ENCODE peak calls at places on chromosomes 2 and 18, in five cellular contexts. One of them, this sample, is unnamed.

GRCh38 chr2:213157242-213157641 is 5.8 kb upstream of the IKZF2 start:
- DNase-seq in endothelial cell: no peak
- DNase-seq in astrocyte of the spinal cord: no peak
- DNase-seq in tibial artery: no peak
- DNase-seq in astrocyte: no peak
- DNase-seq in this sample: no peak

GRCh38 chr2:74618410-74619083 is 29.6 kb downstream of the M1AP start:
- DNase-seq in tibial artery: no peak
- DNase-seq in endothelial cell: no peak
- DNase-seq in astrocyte: no peak
- DNase-seq in astrocyte of the spinal cord: no peak
- DNase-seq in this sample: no peak

GRCh38 chr2:3971313-3972192 is 268.2 kb downstream of the DCDC2C start:
- DNase-seq in astrocyte of the spinal cord: no peak
- DNase-seq in endothelial cell: no peak
- DNase-seq in astrocyte: no peak
- DNase-seq in tibial artery: no peak
- DNase-seq in this sample: no peak

GRCh38 chr2:229591611-229592010 is 122.7 kb downstream of the DNER start:
- DNase-seq in endothelial cell: no peak
- DNase-seq in astrocyte of the spinal cord: no peak
- DNase-seq in tibial artery: no peak
- DNase-seq in astrocyte: no peak
- DNase-seq in this sample: no peak

GRCh38 chr2:64692401-64692800 is 38.7 kb upstream of the SERTAD2 start:
- DNase-seq in astrocyte: peak; percentile 93
- DNase-seq in tibial artery: no peak
- DNase-seq in astrocyte of the spinal cord: peak; percentile 60
- DNase-seq in endothelial cell: no peak
- DNase-seq in this sample: peak; percentile 24

GRCh38 chr2:164737612-164738081 is 104.0 kb downstream of the COBLL1 start:
- DNase-seq in endothelial cell: peak; percentile 53
- DNase-seq in astrocyte of the spinal cord: peak; percentile 65
- DNase-seq in tibial artery: peak; percentile 54
- DNase-seq in astrocyte: peak; percentile 24
- DNase-seq in this sample: peak; percentile 64

GRCh38 chr2:124269348-124269747 is 244.3 kb downstream of the CNTNAP5 start:
- DNase-seq in astrocyte: no peak
- DNase-seq in endothelial cell: no peak
- DNase-seq in astrocyte of the spinal cord: no peak
- DNase-seq in tibial artery: no peak
- DNase-seq in this sample: no peak

GRCh38 chr2:236168110-236169067 is at the start of gene GBX2:
- DNase-seq in astrocyte of the spinal cord: peak; percentile 72
- DNase-seq in astrocyte: peak; percentile 42
- DNase-seq in endothelial cell: peak; percentile 77
- DNase-seq in tibial artery: no peak
- DNase-seq in this sample: peak; percentile 48

GRCh38 chr2:177597759-177598158 is 205.2 kb downstream of the AGPS start:
- DNase-seq in astrocyte: no peak
- DNase-seq in astrocyte of the spinal cord: no peak
- DNase-seq in tibial artery: no peak
- DNase-seq in endothelial cell: no peak
- DNase-seq in this sample: no peak

GRCh38 chr2:175062787-175063585 is 57.8 kb upstream of the CHN1 start:
- DNase-seq in astrocyte: no peak
- DNase-seq in tibial artery: no peak
- DNase-seq in astrocyte of the spinal cord: no peak
- DNase-seq in endothelial cell: no peak
- DNase-seq in this sample: no peak

GRCh38 chr2:39431592-39432316 is 5.3 kb downstream of the MAP4K3 start:
- DNase-seq in astrocyte of the spinal cord: no peak
- DNase-seq in endothelial cell: no peak
- DNase-seq in astrocyte: no peak
- DNase-seq in tibial artery: no peak
- DNase-seq in this sample: peak; percentile 54

GRCh38 chr2:120318626-120319025 is 27.3 kb upstream of the INHBB start:
- DNase-seq in astrocyte: no peak
- DNase-seq in astrocyte of the spinal cord: no peak
- DNase-seq in endothelial cell: no peak
- DNase-seq in tibial artery: peak; percentile 46
- DNase-seq in this sample: no peak

GRCh38 chr2:166017208-166017607 is 63.6 kb upstream of the TTC21B start:
- DNase-seq in endothelial cell: no peak
- DNase-seq in astrocyte: no peak
- DNase-seq in tibial artery: no peak
- DNase-seq in astrocyte of the spinal cord: no peak
- DNase-seq in this sample: no peak

GRCh38 chr18:74373428-74373827 is 57.8 kb downstream of the C18orf63 start:
- DNase-seq in endothelial cell: no peak
- DNase-seq in astrocyte: no peak
- DNase-seq in tibial artery: no peak
- DNase-seq in astrocyte of the spinal cord: no peak
- DNase-seq in this sample: no peak

GRCh38 chr2:43174368-43175186 is 51.8 kb downstream of the ZFP36L2 start:
- DNase-seq in astrocyte: no peak
- DNase-seq in tibial artery: peak; percentile 42
- DNase-seq in endothelial cell: no peak
- DNase-seq in astrocyte of the spinal cord: no peak
- DNase-seq in this sample: no peak

GRCh38 chr2:235747868-235748144 is 254.0 kb downstream of the AGAP1 start:
- DNase-seq in endothelial cell: no peak
- DNase-seq in tibial artery: no peak
- DNase-seq in astrocyte of the spinal cord: no peak
- DNase-seq in astrocyte: no peak
- DNase-seq in this sample: peak; percentile 64

GRCh38 chr2:9484533-9484932 is 10.2 kb downstream of the IAH1 start:
- DNase-seq in endothelial cell: no peak
- DNase-seq in astrocyte of the spinal cord: peak; percentile 51
- DNase-seq in astrocyte: peak; percentile 53
- DNase-seq in tibial artery: no peak
- DNase-seq in this sample: peak; percentile 42

GRCh38 chr2:85445316-85446295 is 27.1 kb downstream of the SH2D6 start:
- DNase-seq in astrocyte: peak; percentile 44
- DNase-seq in astrocyte of the spinal cord: peak; percentile 72
- DNase-seq in tibial artery: no peak
- DNase-seq in endothelial cell: no peak
- DNase-seq in this sample: peak; percentile 91

GRCh38 chr2:157898591-157898996 is 22.5 kb upstream of the ACVR1 start:
- DNase-seq in astrocyte: peak; percentile 95
- DNase-seq in astrocyte of the spinal cord: peak; percentile 90
- DNase-seq in tibial artery: no peak
- DNase-seq in endothelial cell: no peak
- DNase-seq in this sample: peak; percentile 76

GRCh38 chr18:12946549-12947354 is 1.1 kb upstream of the SEH1L start:
- DNase-seq in astrocyte: peak; percentile 88
- DNase-seq in endothelial cell: peak; percentile 66
- DNase-seq in astrocyte of the spinal cord: peak; percentile 70
- DNase-seq in tibial artery: no peak
- DNase-seq in this sample: peak; percentile 98

GRCh38 chr2:201546576-201546975 is 95.0 kb downstream of the STRADB start:
- DNase-seq in astrocyte of the spinal cord: peak; percentile 20
- DNase-seq in astrocyte: no peak
- DNase-seq in tibial artery: no peak
- DNase-seq in endothelial cell: no peak
- DNase-seq in this sample: peak; percentile 62

GRCh38 chr18:58572680-58573079 is 56.2 kb downstream of the ALPK2 start:
- DNase-seq in tibial artery: no peak
- DNase-seq in endothelial cell: no peak
- DNase-seq in astrocyte of the spinal cord: no peak
- DNase-seq in astrocyte: no peak
- DNase-seq in this sample: no peak

GRCh38 chr18:48191494-48191893 is 217.7 kb downstream of the ZBTB7C start:
- DNase-seq in endothelial cell: no peak
- DNase-seq in tibial artery: no peak
- DNase-seq in astrocyte of the spinal cord: no peak
- DNase-seq in astrocyte: no peak
- DNase-seq in this sample: no peak

GRCh38 chr18:45384137-45384998 is 230.9 kb upstream of the SLC14A2 start:
- DNase-seq in endothelial cell: peak; percentile 66
- DNase-seq in tibial artery: peak; percentile 35
- DNase-seq in astrocyte of the spinal cord: peak; percentile 57
- DNase-seq in astrocyte: peak; percentile 25
- DNase-seq in this sample: peak; percentile 35

GRCh38 chr18:45383228-45383627 is 232.0 kb upstream of the SLC14A2 start:
- DNase-seq in astrocyte: no peak
- DNase-seq in tibial artery: no peak
- DNase-seq in endothelial cell: no peak
- DNase-seq in astrocyte of the spinal cord: no peak
- DNase-seq in this sample: no peak

DNA sequence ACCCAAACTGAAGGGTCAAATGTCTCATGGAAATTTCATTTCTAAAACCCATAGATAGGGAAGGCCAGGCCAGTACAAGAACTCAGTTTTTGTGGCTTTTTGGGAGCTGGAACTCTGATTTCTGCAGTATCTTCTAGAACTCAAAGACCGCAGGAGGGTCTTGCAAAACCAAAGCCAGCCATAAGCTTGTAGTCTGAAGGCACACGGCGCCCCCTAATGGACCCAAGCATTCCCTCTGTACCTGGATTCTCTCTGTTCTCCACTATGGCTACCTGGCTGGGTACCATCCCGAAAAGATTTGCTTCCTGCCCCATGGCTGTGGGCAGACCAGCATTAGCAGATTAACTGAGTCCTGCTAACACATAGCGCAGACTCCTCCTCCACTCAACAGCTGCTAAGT is 229.0 kb upstream of the SLC14A2 start:
- DNase-seq in endothelial cell: peak; percentile 57
- DNase-seq in tibial artery: no peak
- DNase-seq in astrocyte of the spinal cord: peak; percentile 26
- DNase-seq in astrocyte: no peak
- DNase-seq in this sample: peak; percentile 48
- TF ChIP-seq CTCF in endothelial cell: peak; percentile 58
- TF ChIP-seq CTCF in tibial artery: peak; percentile 11
- TF ChIP-seq CTCF in astrocyte of the spinal cord: peak; percentile 63
- TF ChIP-seq CTCF in astrocyte: peak; percentile 43
- TF ChIP-seq CTCF in this sample: peak; percentile 61

GRCh38 chr2:17148298-17149228 is 369.7 kb downstream of the RAD51AP2 start:
- DNase-seq in astrocyte: no peak
- DNase-seq in astrocyte of the spinal cord: peak; percentile 26
- DNase-seq in tibial artery: no peak
- DNase-seq in endothelial cell: peak; percentile 40
- DNase-seq in this sample: peak; percentile 12
- TF ChIP-seq CTCF in astrocyte: peak; percentile 63
- TF ChIP-seq CTCF in astrocyte of the spinal cord: peak; percentile 74
- TF ChIP-seq CTCF in tibial artery: no peak
- TF ChIP-seq CTCF in endothelial cell: no peak
- TF ChIP-seq CTCF in this sample: peak; percentile 43

DNA sequence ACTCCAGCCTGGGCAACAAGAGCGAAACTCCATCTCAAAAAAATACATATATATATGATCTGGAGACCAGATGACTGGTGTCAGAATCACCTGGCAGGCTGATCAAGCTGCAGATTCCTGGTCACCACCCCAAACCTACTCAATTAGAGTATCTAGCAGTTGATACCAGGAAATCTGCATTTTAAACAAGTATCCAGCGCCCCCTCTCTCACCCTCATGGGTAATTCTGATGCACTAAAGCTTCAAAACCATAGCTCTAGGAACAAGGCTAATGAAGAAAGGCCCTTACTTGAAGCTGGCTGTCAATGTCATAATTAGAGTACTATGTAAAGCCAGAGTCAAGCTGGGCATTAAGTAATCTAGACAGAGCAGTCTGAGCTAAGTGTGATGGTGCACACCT is 25.0 kb upstream of the PCBP1 start:
- DNase-seq in endothelial cell: no peak
- DNase-seq in tibial artery: no peak
- DNase-seq in astrocyte of the spinal cord: no peak
- DNase-seq in astrocyte: no peak
- DNase-seq in this sample: no peak
- TF ChIP-seq CTCF in endothelial cell: no peak
- TF ChIP-seq CTCF in tibial artery: no peak
- TF ChIP-seq CTCF in astrocyte of the spinal cord: no peak
- TF ChIP-seq CTCF in astrocyte: no peak
- TF ChIP-seq CTCF in this sample: no peak

DNA sequence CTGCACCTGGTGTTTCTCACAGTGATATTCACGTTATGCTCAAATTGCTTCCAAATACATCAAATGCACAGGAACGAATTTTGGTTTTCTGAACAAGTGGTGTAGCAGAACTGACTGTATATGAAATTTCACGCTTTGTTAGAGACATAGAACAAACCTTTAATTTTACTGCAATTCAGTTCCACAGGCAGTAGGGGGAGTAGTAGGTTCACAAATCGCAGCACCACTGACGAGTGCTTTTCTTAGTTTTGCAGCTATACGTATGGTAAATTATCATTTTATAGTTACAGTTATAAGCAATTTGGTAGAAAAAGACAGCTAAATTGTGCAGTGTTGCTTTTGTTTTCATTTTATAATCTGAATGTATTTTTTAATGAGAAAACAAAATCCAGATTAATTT is 113.3 kb downstream of the KIAA1328 start:
- DNase-seq in astrocyte of the spinal cord: peak; percentile 48
- DNase-seq in endothelial cell: peak; percentile 20
- DNase-seq in tibial artery: no peak
- DNase-seq in astrocyte: peak; percentile 16
- DNase-seq in this sample: peak; percentile 27
- TF ChIP-seq CTCF in astrocyte of the spinal cord: peak; percentile 65
- TF ChIP-seq CTCF in endothelial cell: peak; percentile 76
- TF ChIP-seq CTCF in tibial artery: peak; percentile 20
- TF ChIP-seq CTCF in astrocyte: peak; percentile 78
- TF ChIP-seq CTCF in this sample: peak; percentile 59